ENCODE peak calls at places on chromosome 1, in five cellular contexts. V is A549, B is tibial nerve, K is SK-N-SH, X is ovary. W is an unnamed sample.

GRCh38 chr1:27980216-27980820 is 20.5 kb downstream of the XKR8 start:
- DNase-seq in V (no peak), B (no peak), K (no peak), X (no peak), W (no peak)

GRCh38 chr1:58395355-58395754 is 151.2 kb downstream of the OMA1 start:
- DNase-seq in V (peak; percentile 9), B (no peak), K (no peak), X (no peak), W (no peak)

GRCh38 chr1:14804626-14805025 is 206.1 kb downstream of the KAZN start:
- DNase-seq in V (peak; percentile 9), B (no peak), K (peak; percentile 40), X (no peak), W (no peak)

GRCh38 chr1:24901791-24902470 is 28.1 kb downstream of the RUNX3 start:
- DNase-seq in V (no peak), B (no peak), K (no peak), X (no peak), W (no peak)

GRCh38 chr1:25727026-25727818 is 72.8 kb upstream of the SELENON start:
- DNase-seq in V (no peak), B (no peak), K (no peak), X (no peak), W (no peak)

GRCh38 chr1:221741364-221741970 is 422 bp downstream of the DUSP10 start:
- DNase-seq in V (no peak), B (no peak), K (peak; percentile 56), X (peak; percentile 48), W (peak; percentile 34)

GRCh38 chr1:55057956-55058298 is 18.6 kb downstream of the PCSK9 start:
- DNase-seq in V (no peak), B (no peak), K (no peak), X (no peak), W (no peak)

GRCh38 chr1:237220243-237220642 is 178.3 kb downstream of the RYR2 start:
- DNase-seq in V (no peak), B (no peak), K (no peak), X (peak; percentile 43), W (no peak)

GRCh38 chr1:18290740-18291412 is 183.3 kb downstream of the IGSF21 start:
- DNase-seq in V (no peak), B (no peak), K (no peak), X (no peak), W (peak; percentile 58)

GRCh38 chr1:114509596-114510234 is 1.3 kb downstream of the TRIM33 start:
- DNase-seq in V (no peak), B (no peak), K (no peak), X (no peak), W (no peak)

GRCh38 chr1:34884961-34885360 is 25.4 kb upstream of the SMIM12 start:
- DNase-seq in V (peak; percentile 16), B (no peak), K (no peak), X (no peak), W (no peak)

GRCh38 chr1:23995431-23995837 is 15.3 kb upstream of the SRSF10 start:
- DNase-seq in V (no peak), B (no peak), K (no peak), X (no peak), W (peak; percentile 24)

GRCh38 chr1:159008744-159009188 is 941 bp upstream of the IFI16 start:
- DNase-seq in V (no peak), B (no peak), K (no peak), X (no peak), W (peak; percentile 42)

GRCh38 chr1:241459186-241459802 is 60.3 kb downstream of the FH start:
- DNase-seq in V (no peak), B (no peak), K (no peak), X (no peak), W (no peak)

GRCh38 chr1:109193653-109194590 is 19.8 kb upstream of the SARS1 start:
- DNase-seq in V (peak; percentile 35), B (no peak), K (peak; percentile 38), X (peak; percentile 47), W (peak; percentile 61)

GRCh38 chr1:88802950-88803349 is 88.4 kb downstream of the GTF2B start:
- DNase-seq in V (no peak), B (no peak), K (no peak), X (no peak), W (no peak)

GRCh38 chr1:24201941-24202440 is 14.9 kb upstream of the IFNLR1 start:
- DNase-seq in V (peak; percentile 91), B (peak; percentile 86), K (peak; percentile 77), X (no peak), W (peak; percentile 81)

GRCh38 chr1:106526650-106527049 is 529.8 kb upstream of the PRMT6 start:
- DNase-seq in V (no peak), B (no peak), K (no peak), X (no peak), W (no peak)

GRCh38 chr1:154931940-154932487 is 4.5 kb downstream of the PMVK start:
- DNase-seq in V (peak; percentile 72), B (no peak), K (no peak), X (no peak), W (peak; percentile 90)

GRCh38 chr1:21815724-21816311 is 3.8 kb downstream of the LDLRAD2 start:
- DNase-seq in V (no peak), B (no peak), K (peak; percentile 16), X (no peak), W (no peak)

GRCh38 chr1:65955503-65955902 is 162.8 kb downstream of the PDE4B start:
- DNase-seq in V (no peak), B (no peak), K (no peak), X (no peak), W (no peak)

GRCh38 chr1:200343874-200344273 is 66.0 kb downstream of the ZNF281 start:
- DNase-seq in V (no peak), B (no peak), K (no peak), X (no peak), W (no peak)

GRCh38 chr1:208921259-208921658 is 662.3 kb upstream of the CAMK1G start:
- DNase-seq in V (no peak), B (no peak), K (no peak), X (no peak), W (no peak)

GRCh38 chr1:209190591-209191241 is 392.8 kb upstream of the CAMK1G start:
- DNase-seq in V (peak; percentile 46), B (no peak), K (peak; percentile 53), X (no peak), W (peak; percentile 28)

GRCh38 chr1:236142358-236143103 is at the start of gene GPR137B:
- DNase-seq in V (peak; percentile 37), B (no peak), K (peak; percentile 94), X (peak; percentile 67), W (peak; percentile 89)

GRCh38 chr1:156371553-156372264 is 2.7 kb downstream of the RHBG start:
- DNase-seq in V (no peak), B (peak; percentile 37), K (no peak), X (peak; percentile 89), W (peak; percentile 73)

GRCh38 chr1:24191860-24192259 is 4.8 kb upstream of the IFNLR1 start:
- DNase-seq in V (peak; percentile 77), B (no peak), K (no peak), X (no peak), W (peak; percentile 57)

GRCh38 chr1:10143961-10144485 is 66.3 kb upstream of the KIF1B start:
- DNase-seq in V (no peak), B (no peak), K (no peak), X (no peak), W (no peak)

GRCh38 chr1:25146382-25146855 is 85.9 kb downstream of the SYF2 start:
- DNase-seq in V (no peak), B (no peak), K (no peak), X (no peak), W (peak; percentile 45)

GRCh38 chr1:180785306-180785705 is 127.4 kb upstream of the KIAA1614 start:
- DNase-seq in V (no peak), B (no peak), K (no peak), X (no peak), W (no peak)

GRCh38 chr1:180779584-180779983 is 133.1 kb upstream of the KIAA1614 start:
- DNase-seq in V (no peak), B (no peak), K (no peak), X (no peak), W (no peak)

GRCh38 chr1:180778782-180779398 is 133.8 kb upstream of the KIAA1614 start:
- DNase-seq in V (peak; percentile 28), B (no peak), K (peak; percentile 10), X (no peak), W (no peak)

GRCh38 chr1:180785887-180786286 is 126.8 kb upstream of the KIAA1614 start:
- DNase-seq in V (no peak), B (no peak), K (no peak), X (no peak), W (no peak)

GRCh38 chr1:180781718-180782117 is 131.0 kb upstream of the KIAA1614 start:
- DNase-seq in V (no peak), B (no peak), K (no peak), X (no peak), W (no peak)
- TF ChIP-seq EP300 in V (no peak), B (no peak), K (no peak), X (no peak), W (no peak)

DNA sequence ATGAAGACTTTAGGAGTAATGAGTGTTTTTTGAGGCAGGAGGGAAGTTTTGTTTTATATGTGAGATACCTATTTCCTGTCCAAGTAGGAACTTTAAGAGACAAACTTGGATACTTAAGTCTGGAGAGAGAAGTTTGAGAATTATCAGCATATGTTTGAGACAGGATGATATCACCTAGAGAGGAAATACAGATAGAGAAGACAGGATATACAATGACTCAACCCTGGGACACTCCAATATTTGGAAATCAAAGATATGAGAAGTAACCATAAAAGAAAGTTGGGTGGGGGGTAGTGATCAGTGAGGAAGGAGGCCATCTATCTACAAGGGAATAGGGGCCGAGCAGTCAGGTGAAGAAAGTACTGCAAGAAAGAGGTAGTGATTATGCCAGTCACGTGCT is 6.5 kb downstream of the LCE7A start:
- DNase-seq in V (no peak), B (no peak), K (no peak), X (no peak), W (no peak)
- H3K9me3 ChIP-seq in V (no peaks in the 10 kb centered on the region), B (no peaks in the 10 kb centered on the region), K (no peaks in the 10 kb centered on the region), X (no peaks in the 10 kb centered on the region), W (no peaks in the 10 kb centered on the region)

GRCh38 chr1:99978218-99978617 is 8.4 kb downstream of the SLC35A3 start:
- DNase-seq in V (no peak), B (no peak), K (no peak), X (no peak), W (no peak)
- H3K4me3 ChIP-seq in V (no peak overlapping the region), B (no peak overlapping the region), K (no peak overlapping the region), X (no peak overlapping the region), W (no peak overlapping the region)

GRCh38 chr1:53982034-53982761 is 35.8 kb downstream of the LDLRAD1 start:
- DNase-seq in V (no peak), B (no peak), K (peak; percentile 33), X (peak; percentile 47), W (peak; percentile 53)

GRCh38 chr1:53979712-53980450 is 33.7 kb downstream of the LRRC42 start:
- DNase-seq in V (no peak), B (no peak), K (no peak), X (no peak), W (no peak)

GRCh38 chr1:53982762-53983101 is 35.3 kb downstream of the LDLRAD1 start:
- DNase-seq in V (no peak), B (no peak), K (no peak), X (no peak), W (no peak)

GRCh38 chr1:53984701-53985100 is 33.3 kb downstream of the LDLRAD1 start:
- DNase-seq in V (no peak), B (no peak), K (no peak), X (no peak), W (no peak)

DNA sequence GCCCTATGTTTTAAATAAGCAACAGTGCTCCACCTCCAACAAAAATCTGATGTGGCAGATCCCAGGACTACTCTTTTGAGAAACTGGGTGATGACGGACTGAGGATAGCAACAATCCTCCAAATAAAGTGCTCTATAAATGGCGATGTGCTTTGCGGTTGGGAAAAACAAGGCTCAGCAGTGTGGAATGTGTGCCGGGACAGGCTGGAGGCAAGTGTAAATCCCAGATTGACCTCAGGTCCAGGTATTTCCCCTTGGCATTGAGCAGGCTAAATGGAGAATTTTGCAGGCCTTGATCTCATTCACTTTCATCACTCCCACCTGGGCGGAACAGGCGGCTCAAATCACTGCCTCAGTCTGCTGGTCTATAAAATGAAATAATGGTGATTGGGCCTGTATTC is 35.1 kb downstream of the LRRC42 start:
- DNase-seq in V (no peak), B (no peak), K (no peak), X (no peak), W (no peak)
- TF ChIP-seq EP300 in V (no peak), B (no peak), K (no peak), X (no peak), W (no peak)